ENCODE peak calls at places on chromosomes 6 and 20, in six cellular contexts. T is C1 segment of cervical spinal cord, M is heart left ventricle, A is sciatic nerve, S is HCEC 1CT, C is SW 1271. U is an unnamed sample.

GRCh38 chr6:34104186-34104585 is 41.7 kb downstream of the GRM4 start:
- DNase-seq in T (no peak), C (no peak), A (no peak), S (no peak), M (no peak), U (no peak)

GRCh38 chr20:62571667-62572344 is 70.5 kb upstream of the SLCO4A1 start:
- DNase-seq in T (no peak), C (no peak), M (no peak), S (no peak), A (no peak), U (no peak)

GRCh38 chr20:39813190-39813829 is 851.2 kb downstream of the DHX35 start:
- DNase-seq in T (no peak), C (no peak), A (no peak), M (no peak), S (no peak), U (no peak)

GRCh38 chr6:130964289-130964688 is 98.8 kb downstream of the EPB41L2 start:
- DNase-seq in S (no peak), T (no peak), M (no peak), C (no peak), A (no peak), U (no peak)

GRCh38 chr6:118207947-118208346 is 300.9 kb downstream of the SLC35F1 start:
- DNase-seq in A (no peak), T (no peak), M (no peak), C (no peak), S (no peak), U (no peak)

GRCh38 chr20:57124800-57125399 is 141.5 kb downstream of the BMP7 start:
- DNase-seq in A (no peak), M (no peak), T (no peak), S (no peak), C (no peak), U (no peak)

GRCh38 chr6:155264704-155265320 is 999 bp downstream of the CLDN20 start:
- DNase-seq in A (no peak), S (peak), M (no peak), T (no peak), C (no peak), U (peak)

GRCh38 chr20:17647391-17648305 is 34.4 kb downstream of the RRBP1 start:
- DNase-seq in M (peak), C (no peak), S (no peak), A (peak), T (no peak), U (no peak)

GRCh38 chr6:7108964-7109836 is 1.4 kb downstream of the RREB1 start:
- DNase-seq in T (no peak), S (peak), C (no peak), A (peak), M (peak), U (peak)

GRCh38 chr20:25247100-25247665 is 702 bp upstream of the PYGB start:
- DNase-seq in S (peak), C (peak), T (peak), M (peak), A (peak), U (peak)

GRCh38 chr6:151068761-151069312 is 170.9 kb upstream of the AKAP12 start:
- DNase-seq in T (no peak), M (no peak), C (no peak), A (no peak), S (peak), U (peak)

GRCh38 chr20:57593134-57593886 is 26.9 kb downstream of the ZBP1 start:
- DNase-seq in S (no peak), C (no peak), A (no peak), T (no peak), M (no peak), U (no peak)

GRCh38 chr6:45647341-45648138 is 269.8 kb upstream of the SUPT3H start:
- DNase-seq in M (no peak), T (no peak), C (peak), A (no peak), S (peak), U (peak)

GRCh38 chr6:37585937-37586336 is 86.2 kb upstream of the CCDC167 start:
- DNase-seq in A (no peak), M (no peak), S (no peak), T (no peak), C (no peak), U (no peak)

U was measured in LHCN-M2.